ENCODE peak calls at places on chromosomes 7 and 10, in nine cellular contexts. C, A, M, Q, G, W, R, F and Z are unnamed samples.

GRCh38 chr7:21425290-21425689 is 2.6 kb upstream of the SP4 start:
- DNase-seq in G (no peak), Q (no peak), W (no peak), M (no peak), F (no peak), R (no peak), A (no peak), C (no peak), Z (no peak)

GRCh38 chr10:4260483-4260882 is 475.5 kb upstream of the KLF6 start:
- DNase-seq in C (no peak), R (no peak), G (no peak), A (no peak), M (no peak), F (no peak), W (no peak), Q (no peak), Z (no peak)

GRCh38 chr7:2312272-2312929 is 1.8 kb downstream of the SNX8 start:
- DNase-seq in M (no peak), A (no peak), C (no peak), F (no peak), W (no peak), R (no peak), Q (no peak), G (no peak), Z (no peak)

GRCh38 chr10:56318816-56319215 is 42.2 kb downstream of the ZWINT start:
- DNase-seq in M (no peak), G (no peak), R (no peak), F (no peak), Q (no peak), A (no peak), C (no peak), W (no peak), Z (no peak)

GRCh38 chr7:41925946-41926345 is 223.1 kb upstream of the INHBA start:
- DNase-seq in W (no peak), C (no peak), G (no peak), M (no peak), A (no peak), Q (no peak), R (no peak), F (no peak), Z (no peak)

GRCh38 chr7:129832282-129832681 is 120.5 kb downstream of the UBE2H start:
- DNase-seq in W (no peak), A (no peak), G (no peak), Q (no peak), F (no peak), C (no peak), R (no peak), M (no peak), Z (no peak)

GRCh38 chr7:29988391-29989256 is 977 bp downstream of the SCRN1 start:
- DNase-seq in F (no peak), M (peak; percentile 58), G (peak; percentile 51), R (peak; percentile 47), A (peak; percentile 12), W (peak; percentile 38), Q (peak; percentile 93), C (no peak), Z (no peak)

GRCh38 chr7:141752634-141753033 is 11.3 kb upstream of the TAS2R3 start:
- DNase-seq in R (no peak), A (no peak), G (no peak), Q (no peak), M (no peak), W (no peak), C (peak; percentile 53), F (no peak), Z (no peak)

GRCh38 chr7:66013938-66014337 is 31.9 kb upstream of the GUSB start:
- DNase-seq in M (no peak), G (no peak), Q (no peak), W (no peak), F (no peak), A (no peak), R (no peak), C (peak; percentile 60), Z (no peak)

GRCh38 chr7:7565018-7565680 is 1.5 kb upstream of the MIOS start:
- DNase-seq in M (no peak), G (no peak), C (peak; percentile 31), F (no peak), Q (no peak), A (no peak), W (no peak), R (no peak), Z (no peak)

GRCh38 chr7:142385528-142386340 is 127.9 kb upstream of the PRSS58 start:
- DNase-seq in W (peak; percentile 16), G (no peak), M (no peak), R (no peak), A (peak; percentile 27), F (peak; percentile 13), C (peak; percentile 95), Q (no peak), Z (no peak)

GRCh38 chr10:30974773-30975386 is 56.8 kb downstream of the ZNF438 start:
- DNase-seq in G (no peak), Q (no peak), R (no peak), C (no peak), F (no peak), A (no peak), M (no peak), W (no peak), Z (no peak)

GRCh38 chr7:67588631-67589030 is 592.0 kb downstream of the TYW1 start:
- DNase-seq in A (no peak), Q (no peak), F (no peak), G (no peak), M (no peak), C (no peak), R (no peak), W (no peak), Z (peak; percentile 99)

GRCh38 chr10:132962623-132963429 is 20.5 kb upstream of the CFAP46 start:
- DNase-seq in W (no peak), Q (no peak), G (no peak), M (no peak), R (no peak), A (no peak), F (no peak), C (no peak), Z (no peak)

GRCh38 chr7:43164757-43165156 is 52.3 kb downstream of the HECW1 start:
- DNase-seq in F (no peak), A (no peak), R (no peak), G (no peak), C (peak; percentile 7), M (no peak), W (peak; percentile 33), Q (no peak), Z (no peak)

GRCh38 chr7:132402751-132403245 is 173.5 kb downstream of the PLXNA4 start:
- DNase-seq in Q (peak; percentile 24), W (no peak), R (peak; percentile 44), M (no peak), F (no peak), G (no peak), C (no peak), A (peak; percentile 45), Z (no peak)

GRCh38 chr10:133100706-133101463 is 13.2 kb downstream of the ADGRA1 start:
- DNase-seq in W (peak; percentile 65), Q (peak; percentile 86), F (no peak), R (no peak), G (no peak), M (no peak), A (no peak), C (peak; percentile 38), Z (no peak)

GRCh38 chr7:76427635-76428034 is 2.9 kb downstream of the ZP3 start:
- DNase-seq in Q (no peak), M (no peak), R (no peak), W (no peak), A (no peak), F (no peak), G (no peak), C (no peak), Z (no peak)

GRCh38 chr10:88401671-88402347 is 181.3 kb downstream of the RNLS start:
- DNase-seq in M (no peak), C (peak; percentile 26), R (no peak), G (no peak), A (no peak), W (no peak), F (no peak), Q (no peak), Z (no peak)

GRCh38 chr10:124510536-124511158 is 49.0 kb downstream of the LHPP start:
- DNase-seq in F (no peak), C (no peak), Q (no peak), W (no peak), A (no peak), R (no peak), M (no peak), G (no peak), Z (no peak)

GRCh38 chr7:98872328-98872924 is 2.6 kb upstream of the TMEM130 start:
- DNase-seq in Q (no peak), A (no peak), F (no peak), R (no peak), G (no peak), M (peak; percentile 6), W (no peak), C (peak; percentile 71), Z (peak; percentile 77)

GRCh38 chr10:34575882-34576281 is 239.2 kb downstream of the PARD3 start:
- DNase-seq in F (no peak), G (no peak), C (no peak), A (no peak), M (no peak), Q (no peak), W (no peak), R (no peak), Z (no peak)